ENCODE peak calls at places on chromosomes 3 and 15, in seven cellular contexts. One of them, this sample, is unnamed.

GRCh38 chr15:71129660-71130059 is 14.4 kb downstream of the THSD4 start:
- DNase-seq in colonic mucosa: no peak
- DNase-seq in psoas muscle: no peak
- DNase-seq in upper lobe of right lung: no peak
- DNase-seq in right cardiac atrium: no peak
- DNase-seq in astrocyte of the spinal cord: no peak
- DNase-seq in OCI-LY7: no peak
- DNase-seq in this sample: no peak

GRCh38 chr3:24363242-24363641 is 131.4 kb downstream of the THRB start:
- DNase-seq in OCI-LY7: no peak
- DNase-seq in right cardiac atrium: no peak
- DNase-seq in upper lobe of right lung: no peak
- DNase-seq in colonic mucosa: no peak
- DNase-seq in psoas muscle: no peak
- DNase-seq in astrocyte of the spinal cord: no peak
- DNase-seq in this sample: no peak

GRCh38 chr3:111368061-111368460 is 173.9 kb upstream of the CD96 start:
- DNase-seq in OCI-LY7: no peak
- DNase-seq in upper lobe of right lung: no peak
- DNase-seq in right cardiac atrium: no peak
- DNase-seq in colonic mucosa: no peak
- DNase-seq in psoas muscle: no peak
- DNase-seq in astrocyte of the spinal cord: no peak
- DNase-seq in this sample: no peak

GRCh38 chr3:181363231-181363630 is 348.5 kb upstream of the SOX2 start:
- DNase-seq in OCI-LY7: no peak
- DNase-seq in astrocyte of the spinal cord: no peak
- DNase-seq in right cardiac atrium: no peak
- DNase-seq in psoas muscle: no peak
- DNase-seq in colonic mucosa: no peak
- DNase-seq in upper lobe of right lung: no peak
- DNase-seq in this sample: no peak

GRCh38 chr3:74501001-74501400 is 113.5 kb downstream of the CNTN3 start:
- DNase-seq in astrocyte of the spinal cord: no peak
- DNase-seq in right cardiac atrium: no peak
- DNase-seq in OCI-LY7: no peak
- DNase-seq in upper lobe of right lung: no peak
- DNase-seq in psoas muscle: no peak
- DNase-seq in colonic mucosa: peak
- DNase-seq in this sample: no peak

GRCh38 chr3:27333843-27334242 is 35.3 kb downstream of the NEK10 start:
- DNase-seq in right cardiac atrium: no peak
- DNase-seq in psoas muscle: no peak
- DNase-seq in astrocyte of the spinal cord: no peak
- DNase-seq in colonic mucosa: no peak
- DNase-seq in upper lobe of right lung: no peak
- DNase-seq in OCI-LY7: no peak
- DNase-seq in this sample: no peak

GRCh38 chr3:113736548-113737089 is 9.4 kb downstream of the NAA50 start:
- DNase-seq in colonic mucosa: no peak
- DNase-seq in upper lobe of right lung: no peak
- DNase-seq in OCI-LY7: peak
- DNase-seq in psoas muscle: no peak
- DNase-seq in right cardiac atrium: no peak
- DNase-seq in astrocyte of the spinal cord: peak
- DNase-seq in this sample: no peak

GRCh38 chr3:123431658-123432323 is 17.1 kb downstream of the ADCY5 start:
- DNase-seq in astrocyte of the spinal cord: no peak
- DNase-seq in upper lobe of right lung: no peak
- DNase-seq in colonic mucosa: peak
- DNase-seq in OCI-LY7: no peak
- DNase-seq in right cardiac atrium: no peak
- DNase-seq in psoas muscle: no peak
- DNase-seq in this sample: no peak

GRCh38 chr3:90007786-90008499 is 900.5 kb downstream of the EPHA3 start:
- DNase-seq in colonic mucosa: no peak
- DNase-seq in right cardiac atrium: peak
- DNase-seq in upper lobe of right lung: no peak
- DNase-seq in astrocyte of the spinal cord: peak
- DNase-seq in psoas muscle: no peak
- DNase-seq in OCI-LY7: no peak
- DNase-seq in this sample: peak

GRCh38 chr3:182484682-182485081 is 308.6 kb upstream of the ATP11B start:
- DNase-seq in OCI-LY7: no peak
- DNase-seq in colonic mucosa: no peak
- DNase-seq in right cardiac atrium: no peak
- DNase-seq in astrocyte of the spinal cord: no peak
- DNase-seq in psoas muscle: no peak
- DNase-seq in upper lobe of right lung: no peak
- DNase-seq in this sample: no peak

GRCh38 chr3:46922426-46922825 is 44.9 kb downstream of the PTH1R start:
- DNase-seq in upper lobe of right lung: no peak
- DNase-seq in colonic mucosa: no peak
- DNase-seq in OCI-LY7: no peak
- DNase-seq in right cardiac atrium: peak
- DNase-seq in psoas muscle: peak
- DNase-seq in astrocyte of the spinal cord: no peak
- DNase-seq in this sample: peak

GRCh38 chr15:39874890-39875549 is 45.0 kb downstream of the GPR176 start:
- DNase-seq in psoas muscle: no peak
- DNase-seq in right cardiac atrium: no peak
- DNase-seq in astrocyte of the spinal cord: peak
- DNase-seq in upper lobe of right lung: no peak
- DNase-seq in colonic mucosa: peak
- DNase-seq in OCI-LY7: peak
- DNase-seq in this sample: no peak

GRCh38 chr3:155185623-155186022 is 105.5 kb downstream of the MME start:
- DNase-seq in astrocyte of the spinal cord: peak
- DNase-seq in upper lobe of right lung: no peak
- DNase-seq in OCI-LY7: no peak
- DNase-seq in colonic mucosa: no peak
- DNase-seq in psoas muscle: no peak
- DNase-seq in right cardiac atrium: no peak
- DNase-seq in this sample: no peak

GRCh38 chr3:132231633-132232032 is 85.6 kb upstream of the ACP3 start:
- DNase-seq in astrocyte of the spinal cord: peak
- DNase-seq in colonic mucosa: no peak
- DNase-seq in psoas muscle: no peak
- DNase-seq in upper lobe of right lung: no peak
- DNase-seq in OCI-LY7: no peak
- DNase-seq in right cardiac atrium: no peak
- DNase-seq in this sample: no peak

GRCh38 chr3:107600784-107601183 is 78.0 kb downstream of the BBX start:
- DNase-seq in upper lobe of right lung: no peak
- DNase-seq in colonic mucosa: no peak
- DNase-seq in right cardiac atrium: no peak
- DNase-seq in astrocyte of the spinal cord: no peak
- DNase-seq in psoas muscle: no peak
- DNase-seq in OCI-LY7: no peak
- DNase-seq in this sample: no peak

GRCh38 chr3:177753498-177754155 is 556.3 kb upstream of the TBL1XR1 start:
- DNase-seq in psoas muscle: peak
- DNase-seq in colonic mucosa: peak
- DNase-seq in upper lobe of right lung: no peak
- DNase-seq in OCI-LY7: no peak
- DNase-seq in astrocyte of the spinal cord: no peak
- DNase-seq in right cardiac atrium: peak
- DNase-seq in this sample: peak

GRCh38 chr3:31241533-31241932 is 291.2 kb upstream of the STT3B start:
- DNase-seq in colonic mucosa: no peak
- DNase-seq in OCI-LY7: no peak
- DNase-seq in astrocyte of the spinal cord: no peak
- DNase-seq in right cardiac atrium: no peak
- DNase-seq in psoas muscle: no peak
- DNase-seq in upper lobe of right lung: no peak
- DNase-seq in this sample: no peak

GRCh38 chr3:128572644-128573105 is 77.9 kb downstream of the RPN1 start:
- DNase-seq in right cardiac atrium: no peak
- DNase-seq in astrocyte of the spinal cord: no peak
- DNase-seq in OCI-LY7: no peak
- DNase-seq in psoas muscle: no peak
- DNase-seq in colonic mucosa: peak
- DNase-seq in upper lobe of right lung: no peak
- DNase-seq in this sample: no peak

GRCh38 chr15:86178845-86179244 is 99.2 kb downstream of the AGBL1 start:
- DNase-seq in colonic mucosa: no peak
- DNase-seq in astrocyte of the spinal cord: no peak
- DNase-seq in upper lobe of right lung: no peak
- DNase-seq in OCI-LY7: no peak
- DNase-seq in right cardiac atrium: no peak
- DNase-seq in psoas muscle: no peak
- DNase-seq in this sample: no peak

GRCh38 chr3:43349759-43350158 is 63.4 kb downstream of the SNRK start:
- DNase-seq in psoas muscle: no peak
- DNase-seq in astrocyte of the spinal cord: peak
- DNase-seq in upper lobe of right lung: no peak
- DNase-seq in colonic mucosa: no peak
- DNase-seq in right cardiac atrium: no peak
- DNase-seq in OCI-LY7: no peak
- DNase-seq in this sample: no peak

GRCh38 chr3:191068946-191069813 is 129.9 kb upstream of the OSTN start:
- DNase-seq in colonic mucosa: no peak
- DNase-seq in astrocyte of the spinal cord: peak
- DNase-seq in OCI-LY7: no peak
- DNase-seq in psoas muscle: no peak
- DNase-seq in upper lobe of right lung: no peak
- DNase-seq in right cardiac atrium: no peak
- DNase-seq in this sample: no peak

GRCh38 chr3:191066669-191067068 is 132.4 kb upstream of the OSTN start:
- DNase-seq in colonic mucosa: no peak
- DNase-seq in upper lobe of right lung: no peak
- DNase-seq in right cardiac atrium: no peak
- DNase-seq in astrocyte of the spinal cord: peak
- DNase-seq in OCI-LY7: no peak
- DNase-seq in psoas muscle: no peak
- DNase-seq in this sample: no peak

GRCh38 chr3:191070762-191071365 is 128.2 kb upstream of the OSTN start:
- DNase-seq in OCI-LY7: no peak
- DNase-seq in right cardiac atrium: no peak
- DNase-seq in colonic mucosa: no peak
- DNase-seq in upper lobe of right lung: no peak
- DNase-seq in psoas muscle: no peak
- DNase-seq in astrocyte of the spinal cord: peak
- DNase-seq in this sample: no peak

GRCh38 chr3:191070201-191070600 is 128.8 kb upstream of the OSTN start:
- DNase-seq in upper lobe of right lung: no peak
- DNase-seq in colonic mucosa: no peak
- DNase-seq in astrocyte of the spinal cord: peak
- DNase-seq in right cardiac atrium: no peak
- DNase-seq in OCI-LY7: no peak
- DNase-seq in psoas muscle: no peak
- DNase-seq in this sample: no peak

DNA sequence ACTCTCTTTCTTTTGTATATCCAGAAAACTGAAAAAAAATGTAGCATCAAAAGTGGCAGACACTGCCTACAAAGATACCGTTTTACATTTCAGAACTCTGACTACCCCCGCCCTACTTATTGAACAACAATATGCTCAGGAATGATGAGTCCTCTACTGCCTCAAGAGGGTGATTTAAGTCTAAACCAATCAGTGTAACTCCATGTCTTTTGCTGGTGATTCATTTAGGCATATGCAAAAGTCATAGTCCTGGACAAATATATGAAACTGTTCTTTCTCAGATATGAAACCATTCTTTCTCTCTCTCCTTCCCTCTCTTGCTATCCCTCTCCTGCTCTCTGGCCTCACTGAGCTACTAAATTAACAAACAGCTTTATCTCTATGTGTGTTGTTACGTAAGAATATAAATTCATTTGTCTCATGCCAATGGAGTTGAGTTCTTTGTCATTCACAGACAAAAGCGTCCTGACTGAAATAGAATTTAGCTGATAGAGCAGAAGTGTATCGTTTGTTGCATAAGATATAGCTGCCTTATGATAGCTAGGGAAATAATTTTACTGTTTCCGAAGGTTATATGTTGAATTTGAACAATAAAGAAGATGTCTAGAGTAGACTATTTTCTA is 133.7 kb upstream of the OSTN start:
- DNase-seq in psoas muscle: no peak
- DNase-seq in upper lobe of right lung: no peak
- DNase-seq in astrocyte of the spinal cord: no peak
- DNase-seq in right cardiac atrium: no peak
- DNase-seq in colonic mucosa: no peak
- DNase-seq in OCI-LY7: no peak
- DNase-seq in this sample: no peak
- H3K4me3 ChIP-seq in psoas muscle: no peak
- H3K4me3 ChIP-seq in upper lobe of right lung: no peak
- H3K4me3 ChIP-seq in astrocyte of the spinal cord: no peak
- H3K4me3 ChIP-seq in right cardiac atrium: no peak
- H3K4me3 ChIP-seq in colonic mucosa: no peak
- H3K4me3 ChIP-seq in OCI-LY7: no peak
- H3K4me3 ChIP-seq in this sample: no peak

GRCh38 chr3:142298626-142299025 is 73.2 kb upstream of the GK5 start:
- DNase-seq in astrocyte of the spinal cord: no peak
- DNase-seq in colonic mucosa: no peak
- DNase-seq in psoas muscle: no peak
- DNase-seq in upper lobe of right lung: no peak
- DNase-seq in OCI-LY7: no peak
- DNase-seq in right cardiac atrium: no peak
- DNase-seq in this sample: no peak
- H3K4me3 ChIP-seq in astrocyte of the spinal cord: no peak
- H3K4me3 ChIP-seq in colonic mucosa: no peak
- H3K4me3 ChIP-seq in psoas muscle: no peak
- H3K4me3 ChIP-seq in upper lobe of right lung: no peak
- H3K4me3 ChIP-seq in OCI-LY7: no peak
- H3K4me3 ChIP-seq in right cardiac atrium: no peak
- H3K4me3 ChIP-seq in this sample: no peak

DNA sequence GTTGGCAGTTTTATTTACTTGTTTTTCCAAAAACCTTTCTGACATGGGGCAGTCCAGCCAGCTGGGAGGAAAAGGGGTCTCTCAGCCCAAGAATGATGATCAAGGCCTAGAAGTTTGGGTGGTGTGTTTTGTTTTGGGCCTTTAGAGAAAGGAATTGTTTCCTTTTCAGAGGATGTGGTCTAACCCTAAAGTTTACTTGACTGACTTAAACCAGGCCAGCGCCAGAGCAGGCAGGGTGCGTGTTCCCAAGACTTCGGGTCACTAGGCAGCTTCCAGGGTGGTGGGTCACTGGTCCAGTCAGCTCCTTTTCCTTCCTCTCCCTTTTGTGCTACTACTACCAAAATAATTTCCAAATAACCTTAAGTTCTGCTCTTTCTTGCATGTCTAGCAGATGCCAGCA is 4.9 kb downstream of the FLNB start:
- DNase-seq in colonic mucosa: no peak
- DNase-seq in psoas muscle: no peak
- DNase-seq in astrocyte of the spinal cord: no peak
- DNase-seq in right cardiac atrium: no peak
- DNase-seq in OCI-LY7: no peak
- DNase-seq in upper lobe of right lung: no peak
- DNase-seq in this sample: peak
- H3K4me3 ChIP-seq in colonic mucosa: no peak
- H3K4me3 ChIP-seq in psoas muscle: no peak
- H3K4me3 ChIP-seq in astrocyte of the spinal cord: no peak
- H3K4me3 ChIP-seq in right cardiac atrium: no peak
- H3K4me3 ChIP-seq in OCI-LY7: no peak
- H3K4me3 ChIP-seq in upper lobe of right lung: no peak
- H3K4me3 ChIP-seq in this sample: no peak

DNA sequence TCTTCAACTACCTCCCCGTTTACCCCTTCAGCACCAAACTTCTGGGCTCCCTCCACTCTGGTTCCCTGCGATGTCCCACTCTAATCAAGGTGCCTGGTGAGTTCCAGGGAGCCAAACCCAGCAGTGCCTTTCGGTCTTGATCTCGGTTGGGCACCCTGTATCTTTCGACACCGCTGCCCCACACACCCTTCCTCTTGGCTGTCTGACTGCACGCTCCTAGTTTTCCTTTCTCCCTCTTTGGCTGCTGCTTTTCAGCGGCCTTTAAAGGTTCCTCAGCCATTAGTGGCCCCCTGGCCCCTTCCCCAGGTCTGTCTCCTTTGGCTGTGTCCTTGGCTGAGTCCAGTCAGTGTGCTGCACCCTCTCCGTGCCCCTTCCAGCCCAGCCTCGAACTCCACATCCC is 784 bp downstream of the TTLL3 start:
- DNase-seq in OCI-LY7: no peak
- DNase-seq in right cardiac atrium: peak
- DNase-seq in astrocyte of the spinal cord: no peak
- DNase-seq in psoas muscle: no peak
- DNase-seq in upper lobe of right lung: no peak
- DNase-seq in colonic mucosa: no peak
- DNase-seq in this sample: no peak
- H3K4me3 ChIP-seq in OCI-LY7: no peak
- H3K4me3 ChIP-seq in right cardiac atrium: peak
- H3K4me3 ChIP-seq in astrocyte of the spinal cord: peak
- H3K4me3 ChIP-seq in psoas muscle: peak
- H3K4me3 ChIP-seq in upper lobe of right lung: peak
- H3K4me3 ChIP-seq in colonic mucosa: peak
- H3K4me3 ChIP-seq in this sample: peak

This sample was measured in kidney.